ENCODE peak calls at places on chromosomes 11 and 22, in four cellular contexts. One of them, this sample, is unnamed.

GRCh38 chr11:74702383-74703007 is 28.7 kb downstream of the CHRDL2 start:
- DNase-seq in NK-92 treated with Interleukin-12 subunit alpha and Interleukin-12 subunit beta, amount 100 ng/mL, for 24 hours: peak
- DNase-seq in adipocyte: peak
- DNase-seq in epithelial cell of prostate: no peak
- DNase-seq in this sample: peak

GRCh38 chr22:17981497-17981896 is 42.9 kb downstream of the MICAL3 start:
- DNase-seq in adipocyte: no peak
- DNase-seq in NK-92 treated with Interleukin-12 subunit alpha and Interleukin-12 subunit beta, amount 100 ng/mL, for 24 hours: no peak
- DNase-seq in epithelial cell of prostate: no peak
- DNase-seq in this sample: no peak

GRCh38 chr22:26922804-26923203 is 265.4 kb downstream of the MIAT start:
- DNase-seq in NK-92 treated with Interleukin-12 subunit alpha and Interleukin-12 subunit beta, amount 100 ng/mL, for 24 hours: no peak
- DNase-seq in adipocyte: no peak
- DNase-seq in epithelial cell of prostate: no peak
- DNase-seq in this sample: no peak

GRCh38 chr11:110755961-110756360 is 43.7 kb upstream of the ARHGAP20 start:
- DNase-seq in adipocyte: no peak
- DNase-seq in epithelial cell of prostate: no peak
- DNase-seq in NK-92 treated with Interleukin-12 subunit alpha and Interleukin-12 subunit beta, amount 100 ng/mL, for 24 hours: no peak
- DNase-seq in this sample: peak

GRCh38 chr11:70552441-70553150 is 154.3 kb downstream of the CTTN start:
- DNase-seq in adipocyte: no peak
- DNase-seq in NK-92 treated with Interleukin-12 subunit alpha and Interleukin-12 subunit beta, amount 100 ng/mL, for 24 hours: no peak
- DNase-seq in epithelial cell of prostate: no peak
- DNase-seq in this sample: no peak

GRCh38 chr11:84906995-84907394 is 720.1 kb downstream of the DLG2 start:
- DNase-seq in epithelial cell of prostate: no peak
- DNase-seq in NK-92 treated with Interleukin-12 subunit alpha and Interleukin-12 subunit beta, amount 100 ng/mL, for 24 hours: no peak
- DNase-seq in adipocyte: peak
- DNase-seq in this sample: no peak

GRCh38 chr11:70270877-70271634 is 566 bp downstream of the PPFIA1 start:
- DNase-seq in adipocyte: peak
- DNase-seq in NK-92 treated with Interleukin-12 subunit alpha and Interleukin-12 subunit beta, amount 100 ng/mL, for 24 hours: no peak
- DNase-seq in epithelial cell of prostate: no peak
- DNase-seq in this sample: peak

GRCh38 chr22:30275625-30276024 is 9.0 kb upstream of the OSM start:
- DNase-seq in epithelial cell of prostate: no peak
- DNase-seq in adipocyte: no peak
- DNase-seq in NK-92 treated with Interleukin-12 subunit alpha and Interleukin-12 subunit beta, amount 100 ng/mL, for 24 hours: peak
- DNase-seq in this sample: no peak

GRCh38 chr11:2298131-2298794 is 3.5 kb downstream of the C11orf21 start:
- DNase-seq in epithelial cell of prostate: no peak
- DNase-seq in NK-92 treated with Interleukin-12 subunit alpha and Interleukin-12 subunit beta, amount 100 ng/mL, for 24 hours: no peak
- DNase-seq in adipocyte: no peak
- DNase-seq in this sample: no peak

GRCh38 chr11:122646549-122647340 is 8.8 kb upstream of the UBASH3B start:
- DNase-seq in adipocyte: peak
- DNase-seq in epithelial cell of prostate: no peak
- DNase-seq in NK-92 treated with Interleukin-12 subunit alpha and Interleukin-12 subunit beta, amount 100 ng/mL, for 24 hours: no peak
- DNase-seq in this sample: no peak